ENCODE peak calls at places on chromosomes 5 and 9, in ten cellular contexts. T, C, J, Y, D, U, O, B, F and E are unnamed samples.
A peak's percentile ranks its signal among the peaks of the same experiment; 100 is the strongest.

GRCh38 chr9:30198463-30199309 is 2185.8 kb upstream of the ACO1 start:
- DNase-seq in T (no peak), C (no peak), J (no peak), Y (no peak), D (no peak), U (no peak), O (no peak), B (no peak), F (no peak), E (no peak)

GRCh38 chr9:87642330-87643110 is 83.4 kb upstream of the CTSL start:
- DNase-seq in T (no peak), C (no peak), J (peak; percentile 20), Y (no peak), D (no peak), U (no peak), O (no peak), B (no peak), F (peak; percentile 16), E (no peak)

GRCh38 chr5:180135128-180135955 is 63.8 kb upstream of the RNF130 start:
- DNase-seq in T (peak; percentile 87), C (no peak), J (no peak), Y (peak; percentile 57), D (peak; percentile 24), U (no peak), O (no peak), B (no peak), F (peak; percentile 39), E (peak; percentile 28)

GRCh38 chr9:83274787-83275186 is 211.8 kb upstream of the RASEF start:
- DNase-seq in T (no peak), C (no peak), J (no peak), Y (no peak), D (no peak), U (no peak), O (no peak), B (no peak), F (no peak), E (no peak)

GRCh38 chr9:4327504-4328191 is 27.8 kb upstream of the GLIS3 start:
- DNase-seq in T (peak; percentile 84), C (no peak), J (no peak), Y (no peak), D (peak; percentile 38), U (no peak), O (no peak), B (no peak), F (peak; percentile 60), E (no peak)

GRCh38 chr5:68515514-68515913 is 300.0 kb downstream of the PIK3R1 start:
- DNase-seq in T (no peak), C (no peak), J (no peak), Y (no peak), D (no peak), U (no peak), O (no peak), B (no peak), F (no peak), E (no peak)

GRCh38 chr9:92728831-92729734 is 35.5 kb downstream of the BICD2 start:
- DNase-seq in T (no peak), C (no peak), J (peak; percentile 91), Y (no peak), D (no peak), U (peak; percentile 52), O (no peak), B (no peak), F (peak; percentile 67), E (peak; percentile 69)

GRCh38 chr9:122348791-122349190 is 22.0 kb upstream of the PTGS1 start:
- DNase-seq in T (no peak), C (no peak), J (no peak), Y (no peak), D (no peak), U (no peak), O (no peak), B (no peak), F (no peak), E (no peak)

GRCh38 chr5:9209846-9210547 is 335.9 kb downstream of the SEMA5A start:
- DNase-seq in T (no peak), C (no peak), J (no peak), Y (no peak), D (no peak), U (no peak), O (no peak), B (no peak), F (no peak), E (no peak)

GRCh38 chr9:130239741-130240241 is 25.8 kb upstream of the HMCN2 start:
- DNase-seq in T (peak; percentile 26), C (no peak), J (no peak), Y (no peak), D (no peak), U (no peak), O (peak; percentile 39), B (no peak), F (peak; percentile 55), E (no peak)

GRCh38 chr5:128844354-128844923 is 120.8 kb upstream of the SLC27A6 start:
- DNase-seq in T (peak; percentile 10), C (no peak), J (no peak), Y (no peak), D (no peak), U (no peak), O (no peak), B (no peak), F (no peak), E (no peak)

GRCh38 chr5:149264432-149265069 is 7.1 kb upstream of the AFAP1L1 start:
- DNase-seq in T (no peak), C (peak; percentile 48), J (peak; percentile 72), Y (no peak), D (no peak), U (peak; percentile 39), O (no peak), B (no peak), F (peak; percentile 95), E (no peak)

GRCh38 chr5:15020731-15021130 is 149.2 kb upstream of the ANKH start:
- DNase-seq in T (peak; percentile 66), C (no peak), J (no peak), Y (no peak), D (no peak), U (no peak), O (no peak), B (no peak), F (no peak), E (no peak)

GRCh38 chr9:98778251-98778650 is 18.1 kb downstream of the ANKS6 start:
- DNase-seq in T (no peak), C (no peak), J (no peak), Y (no peak), D (no peak), U (no peak), O (no peak), B (no peak), F (no peak), E (no peak)
- H3K27ac ChIP-seq in T (no peak overlapping the region), C (no peak overlapping the region), J (no peak overlapping the region), Y (no peak overlapping the region), D (no peak overlapping the region), U (no peak overlapping the region), O (no peak overlapping the region), B (no peak overlapping the region), F (no peak overlapping the region), E (no peak overlapping the region)

GRCh38 chr9:113955076-113955752 is 79.1 kb downstream of the ZNF618 start:
- DNase-seq in T (peak; percentile 78), C (no peak), J (no peak), Y (peak; percentile 62), D (peak; percentile 41), U (no peak), O (no peak), B (no peak), F (no peak), E (no peak)
- H3K27ac ChIP-seq in T (peak overlapping the region; percentile 16), C (no peak overlapping the region), J (no peak overlapping the region), Y (peak overlapping the region; percentile 67), D (peak overlapping the region; percentile 54), U (peak overlapping the region; percentile 11), O (peak overlapping the region; percentile 42), B (peak overlapping the region; percentile 17), F (no peak overlapping the region), E (no peak overlapping the region)

DNA sequence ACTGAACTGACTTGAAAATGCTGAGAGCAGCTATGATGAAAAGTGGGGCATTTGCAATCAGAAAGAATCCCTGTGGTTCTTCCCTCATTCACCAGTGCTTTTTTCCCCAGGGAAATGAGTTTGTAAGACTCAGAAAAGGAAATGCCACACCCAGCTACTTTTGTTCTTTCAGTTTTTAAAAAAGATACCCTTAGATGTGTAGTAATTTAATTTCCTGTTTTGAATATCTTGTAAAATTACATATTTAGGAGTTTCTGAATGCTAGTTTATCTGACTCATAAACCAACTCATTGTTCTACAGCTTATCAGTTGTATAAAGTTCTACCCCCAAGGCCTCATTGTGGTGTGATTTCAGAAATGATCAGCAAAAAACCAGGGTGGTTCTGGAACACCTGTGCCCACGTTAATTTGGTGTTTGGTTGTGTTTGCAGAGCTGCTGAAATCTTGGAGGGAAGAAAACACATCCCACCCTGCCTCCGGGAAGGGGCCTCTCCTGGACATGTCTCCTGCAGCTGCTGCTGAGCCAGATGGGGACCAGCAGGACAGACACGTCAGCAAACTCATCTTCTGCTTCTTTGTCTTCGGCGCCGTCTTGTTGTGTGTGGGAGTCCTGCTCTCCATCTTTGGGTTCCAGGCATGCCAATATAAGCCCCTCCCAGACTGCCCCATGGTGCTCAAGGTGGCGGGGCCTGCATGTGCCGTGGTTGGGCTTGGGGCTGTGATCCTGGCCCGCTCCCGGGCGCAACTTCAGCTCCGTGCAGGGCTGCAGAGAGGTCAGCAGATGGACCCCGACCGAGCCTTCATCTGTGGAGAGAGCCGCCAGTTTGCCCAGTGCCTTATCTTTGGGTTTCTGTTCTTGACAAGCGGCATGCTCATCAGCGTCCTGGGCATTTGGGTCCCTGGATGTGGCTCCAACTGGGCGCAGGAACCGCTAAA is 2.8 kb downstream of the TMEM171 start:
- DNase-seq in T (peak; percentile 42), C (no peak), J (peak; percentile 32), Y (no peak), D (no peak), U (no peak), O (no peak), B (no peak), F (peak; percentile 70), E (no peak)
- H3K27ac ChIP-seq in T (no peak overlapping the region), C (no peak overlapping the region), J (no peak overlapping the region), Y (no peak overlapping the region), D (no peak overlapping the region), U (peak overlapping the region; percentile 35), O (no peak overlapping the region), B (no peak overlapping the region), F (no peak overlapping the region), E (no peak overlapping the region)

GRCh38 chr5:95956900-95957293 is 4.8 kb downstream of the ELL2 start:
- DNase-seq in T (no peak), C (no peak), J (no peak), Y (no peak), D (no peak), U (no peak), O (no peak), B (no peak), F (no peak), E (no peak)
- H3K27ac ChIP-seq in T (no peak overlapping the region), C (no peak overlapping the region), J (no peak overlapping the region), Y (peak overlapping the region; percentile 33), D (no peak overlapping the region), U (no peak overlapping the region), O (no peak overlapping the region), B (peak overlapping the region; percentile 13), F (no peak overlapping the region), E (peak overlapping the region; percentile 41)

DNA sequence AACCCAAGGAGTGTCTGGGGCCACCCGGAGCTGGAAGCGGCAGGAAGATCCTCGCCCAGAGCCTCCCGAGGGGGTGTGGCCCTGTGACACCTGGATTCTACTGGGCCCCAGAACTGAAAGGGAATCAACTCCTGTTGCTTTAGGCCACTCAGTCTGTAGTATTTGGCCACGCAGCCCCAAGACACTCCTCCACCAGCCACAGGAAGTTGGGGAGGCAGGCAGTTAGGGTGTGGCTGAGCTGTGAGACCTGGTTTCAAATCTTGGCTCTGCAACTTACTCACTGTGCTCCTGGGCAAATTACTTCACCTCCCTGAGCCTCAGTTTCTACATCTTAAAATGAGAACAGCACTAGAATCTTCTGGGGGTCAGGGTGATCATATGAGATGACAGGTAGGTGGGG is 119.8 kb upstream of the PPP1R26 start:
- DNase-seq in T (no peak), C (no peak), J (no peak), Y (no peak), D (no peak), U (no peak), O (no peak), B (no peak), F (no peak), E (no peak)
- H3K27ac ChIP-seq in T (no peak overlapping the region), C (no peak overlapping the region), J (no peak overlapping the region), Y (no peak overlapping the region), D (no peak overlapping the region), U (no peak overlapping the region), O (no peak overlapping the region), B (no peak overlapping the region), F (no peak overlapping the region), E (no peak overlapping the region)